ENCODE peak calls at places on chromosomes 4 and X, in nine cellular contexts. One of them, this sample, is unnamed.

GRCh38 chrX:72100824-72101351 is 30.8 kb downstream of the RTL5 start:
- DNase-seq in AG04450: no peak
- DNase-seq in coronary artery: no peak
- DNase-seq in left lung: peak; percentile 61
- DNase-seq in dorsolateral prefrontal cortex: no peak
- DNase-seq in psoas muscle: no peak
- DNase-seq in ovary: no peak
- DNase-seq in mammary epithelial cell: no peak
- DNase-seq in CD8-positive, alpha-beta memory T cell: peak; percentile 87
- DNase-seq in this sample: peak; percentile 58

GRCh38 chrX:53018627-53019026 is 30.0 kb upstream of the GPR173 start:
- DNase-seq in ovary: no peak
- DNase-seq in mammary epithelial cell: no peak
- DNase-seq in dorsolateral prefrontal cortex: no peak
- DNase-seq in CD8-positive, alpha-beta memory T cell: no peak
- DNase-seq in AG04450: no peak
- DNase-seq in coronary artery: no peak
- DNase-seq in left lung: no peak
- DNase-seq in psoas muscle: no peak
- DNase-seq in this sample: no peak

GRCh38 chrX:46837543-46838481 is 969 bp downstream of the RP2 start:
- DNase-seq in mammary epithelial cell: peak; percentile 59
- DNase-seq in psoas muscle: no peak
- DNase-seq in ovary: no peak
- DNase-seq in CD8-positive, alpha-beta memory T cell: peak; percentile 39
- DNase-seq in left lung: no peak
- DNase-seq in AG04450: no peak
- DNase-seq in dorsolateral prefrontal cortex: no peak
- DNase-seq in coronary artery: no peak
- DNase-seq in this sample: no peak

GRCh38 chrX:29478336-29479069 is 736.9 kb upstream of the MAGEB2 start:
- DNase-seq in dorsolateral prefrontal cortex: no peak
- DNase-seq in coronary artery: no peak
- DNase-seq in AG04450: no peak
- DNase-seq in CD8-positive, alpha-beta memory T cell: no peak
- DNase-seq in left lung: no peak
- DNase-seq in psoas muscle: no peak
- DNase-seq in ovary: no peak
- DNase-seq in mammary epithelial cell: peak; percentile 19
- DNase-seq in this sample: no peak

GRCh38 chrX:17500145-17500579 is 125.2 kb downstream of the NHS start:
- DNase-seq in CD8-positive, alpha-beta memory T cell: no peak
- DNase-seq in ovary: no peak
- DNase-seq in dorsolateral prefrontal cortex: no peak
- DNase-seq in coronary artery: no peak
- DNase-seq in mammary epithelial cell: peak; percentile 15
- DNase-seq in psoas muscle: no peak
- DNase-seq in AG04450: no peak
- DNase-seq in left lung: no peak
- DNase-seq in this sample: no peak

GRCh38 chr4:159358226-159358625 is 255.3 kb downstream of the RAPGEF2 start:
- DNase-seq in CD8-positive, alpha-beta memory T cell: no peak
- DNase-seq in dorsolateral prefrontal cortex: no peak
- DNase-seq in AG04450: peak; percentile 63
- DNase-seq in psoas muscle: no peak
- DNase-seq in ovary: no peak
- DNase-seq in coronary artery: no peak
- DNase-seq in mammary epithelial cell: peak; percentile 35
- DNase-seq in left lung: no peak
- DNase-seq in this sample: no peak

GRCh38 chr4:141922224-141922623 is 285.8 kb downstream of the IL15 start:
- DNase-seq in psoas muscle: no peak
- DNase-seq in dorsolateral prefrontal cortex: no peak
- DNase-seq in left lung: no peak
- DNase-seq in AG04450: no peak
- DNase-seq in CD8-positive, alpha-beta memory T cell: no peak
- DNase-seq in coronary artery: no peak
- DNase-seq in mammary epithelial cell: peak; percentile 43
- DNase-seq in ovary: no peak
- DNase-seq in this sample: no peak

GRCh38 chrX:111435469-111435868 is 23.5 kb upstream of the DCX start:
- DNase-seq in left lung: no peak
- DNase-seq in coronary artery: no peak
- DNase-seq in CD8-positive, alpha-beta memory T cell: no peak
- DNase-seq in ovary: no peak
- DNase-seq in dorsolateral prefrontal cortex: no peak
- DNase-seq in AG04450: no peak
- DNase-seq in mammary epithelial cell: no peak
- DNase-seq in psoas muscle: no peak
- DNase-seq in this sample: no peak

GRCh38 chr4:2936773-2937145 is 26.4 kb downstream of the NOP14 start:
- DNase-seq in mammary epithelial cell: peak; percentile 93
- DNase-seq in CD8-positive, alpha-beta memory T cell: peak; percentile 31
- DNase-seq in ovary: no peak
- DNase-seq in psoas muscle: no peak
- DNase-seq in AG04450: no peak
- DNase-seq in dorsolateral prefrontal cortex: no peak
- DNase-seq in coronary artery: peak; percentile 71
- DNase-seq in left lung: peak; percentile 29
- DNase-seq in this sample: no peak

GRCh38 chrX:15721911-15722310 is 16.2 kb upstream of the CA5B start:
- DNase-seq in ovary: no peak
- DNase-seq in mammary epithelial cell: no peak
- DNase-seq in AG04450: no peak
- DNase-seq in CD8-positive, alpha-beta memory T cell: no peak
- DNase-seq in left lung: no peak
- DNase-seq in psoas muscle: no peak
- DNase-seq in coronary artery: no peak
- DNase-seq in dorsolateral prefrontal cortex: no peak
- DNase-seq in this sample: no peak

GRCh38 chrX:18973527-18974192 is 10.3 kb downstream of the PHKA2 start:
- DNase-seq in psoas muscle: no peak
- DNase-seq in ovary: no peak
- DNase-seq in coronary artery: no peak
- DNase-seq in dorsolateral prefrontal cortex: peak; percentile 20
- DNase-seq in AG04450: no peak
- DNase-seq in left lung: no peak
- DNase-seq in mammary epithelial cell: no peak
- DNase-seq in CD8-positive, alpha-beta memory T cell: no peak
- DNase-seq in this sample: no peak

GRCh38 chrX:68570598-68570997 is 71.7 kb downstream of the YIPF6 start:
- DNase-seq in CD8-positive, alpha-beta memory T cell: no peak
- DNase-seq in coronary artery: no peak
- DNase-seq in ovary: no peak
- DNase-seq in mammary epithelial cell: peak; percentile 17
- DNase-seq in dorsolateral prefrontal cortex: no peak
- DNase-seq in AG04450: no peak
- DNase-seq in psoas muscle: no peak
- DNase-seq in left lung: no peak
- DNase-seq in this sample: no peak

GRCh38 chr4:42618018-42618417 is 38.9 kb downstream of the ATP8A1 start:
- DNase-seq in mammary epithelial cell: no peak
- DNase-seq in AG04450: no peak
- DNase-seq in dorsolateral prefrontal cortex: no peak
- DNase-seq in left lung: no peak
- DNase-seq in coronary artery: no peak
- DNase-seq in CD8-positive, alpha-beta memory T cell: no peak
- DNase-seq in psoas muscle: no peak
- DNase-seq in ovary: no peak
- DNase-seq in this sample: no peak

GRCh38 chr4:139176299-139177048 is 544 bp downstream of the ELF2 start:
- DNase-seq in CD8-positive, alpha-beta memory T cell: peak; percentile 70
- DNase-seq in coronary artery: peak; percentile 93
- DNase-seq in left lung: peak; percentile 91
- DNase-seq in AG04450: no peak
- DNase-seq in dorsolateral prefrontal cortex: peak; percentile 81
- DNase-seq in psoas muscle: peak; percentile 86
- DNase-seq in ovary: peak; percentile 76
- DNase-seq in mammary epithelial cell: peak; percentile 71
- DNase-seq in this sample: peak; percentile 93

GRCh38 chr4:54440394-54441223 is 211.5 kb downstream of the PDGFRA start:
- DNase-seq in mammary epithelial cell: peak; percentile 18
- DNase-seq in CD8-positive, alpha-beta memory T cell: no peak
- DNase-seq in coronary artery: no peak
- DNase-seq in ovary: no peak
- DNase-seq in psoas muscle: no peak
- DNase-seq in left lung: no peak
- DNase-seq in AG04450: no peak
- DNase-seq in dorsolateral prefrontal cortex: no peak
- DNase-seq in this sample: no peak

GRCh38 chrX:73577368-73577767 is 14.4 kb downstream of the CHIC1 start:
- DNase-seq in mammary epithelial cell: peak; percentile 82
- DNase-seq in psoas muscle: no peak
- DNase-seq in coronary artery: no peak
- DNase-seq in ovary: no peak
- DNase-seq in left lung: no peak
- DNase-seq in CD8-positive, alpha-beta memory T cell: no peak
- DNase-seq in AG04450: peak; percentile 29
- DNase-seq in dorsolateral prefrontal cortex: no peak
- DNase-seq in this sample: no peak

GRCh38 chrX:19990519-19991349 is at the start of gene BCLAF3:
- DNase-seq in ovary: peak; percentile 85
- DNase-seq in left lung: peak; percentile 89
- DNase-seq in dorsolateral prefrontal cortex: peak; percentile 84
- DNase-seq in mammary epithelial cell: peak; percentile 79
- DNase-seq in CD8-positive, alpha-beta memory T cell: peak; percentile 85
- DNase-seq in AG04450: peak; percentile 55
- DNase-seq in coronary artery: peak; percentile 90
- DNase-seq in psoas muscle: peak; percentile 90
- DNase-seq in this sample: peak; percentile 96
- H3K27ac ChIP-seq in ovary: peak within 1 kb of the TSS; percentile 54
- H3K27ac ChIP-seq in left lung: peak within 1 kb of the TSS; percentile 72
- H3K27ac ChIP-seq in dorsolateral prefrontal cortex: peak within 1 kb of the TSS; percentile 85
- H3K27ac ChIP-seq in mammary epithelial cell: peak within 1 kb of the TSS; percentile 16
- H3K27ac ChIP-seq in CD8-positive, alpha-beta memory T cell: peak within 1 kb of the TSS; percentile 47
- H3K27ac ChIP-seq in AG04450: no peak within 1 kb of the TSS
- H3K27ac ChIP-seq in coronary artery: peak within 1 kb of the TSS; percentile 91
- H3K27ac ChIP-seq in psoas muscle: peak within 1 kb of the TSS; percentile 83
- H3K27ac ChIP-seq in this sample: no peak within 1 kb of the TSS

DNA sequence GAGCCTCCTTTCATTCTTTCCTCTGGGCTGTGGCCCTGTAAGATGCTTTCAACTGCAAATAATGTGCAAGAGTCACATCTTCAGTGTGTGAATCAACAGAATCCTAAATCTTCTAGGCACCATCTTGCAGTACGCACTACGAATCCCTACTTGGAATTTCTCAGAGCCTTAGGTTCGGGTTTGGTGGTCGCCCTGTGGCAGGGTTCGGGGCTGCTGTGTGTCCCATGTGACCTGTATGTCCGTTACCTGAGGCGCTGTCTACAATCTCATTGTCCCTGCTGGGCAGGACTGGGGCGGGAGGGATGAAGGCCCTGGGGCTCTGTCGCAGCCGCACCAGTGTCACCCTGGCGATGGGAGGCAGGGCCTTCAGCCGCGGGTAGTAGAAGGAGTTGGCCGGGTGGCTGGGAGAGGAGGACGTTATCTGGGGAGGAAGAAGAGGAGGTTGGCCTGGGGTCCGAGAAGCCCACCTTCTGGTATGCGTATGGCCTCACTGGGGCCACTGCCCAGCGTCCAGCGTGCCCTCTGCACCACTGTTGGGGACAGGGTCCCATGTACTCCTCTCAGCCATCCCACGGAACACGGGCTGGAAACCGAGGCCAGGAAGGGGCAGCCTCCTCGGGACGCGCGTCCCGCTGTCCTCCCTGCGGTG is 2.1 kb downstream of the SPON2 start:
- DNase-seq in AG04450: no peak
- DNase-seq in psoas muscle: no peak
- DNase-seq in ovary: no peak
- DNase-seq in mammary epithelial cell: no peak
- DNase-seq in coronary artery: no peak
- DNase-seq in CD8-positive, alpha-beta memory T cell: no peak
- DNase-seq in left lung: no peak
- DNase-seq in dorsolateral prefrontal cortex: no peak
- DNase-seq in this sample: no peak
- H3K4me3 ChIP-seq in AG04450: peak overlapping the region; percentile 62
- H3K4me3 ChIP-seq in psoas muscle: no peak overlapping the region
- H3K4me3 ChIP-seq in ovary: no peak overlapping the region
- H3K4me3 ChIP-seq in mammary epithelial cell: no peak overlapping the region
- H3K4me3 ChIP-seq in coronary artery: no peak overlapping the region
- H3K4me3 ChIP-seq in CD8-positive, alpha-beta memory T cell: no peak overlapping the region
- H3K4me3 ChIP-seq in left lung: peak overlapping the region; percentile 24
- H3K4me3 ChIP-seq in dorsolateral prefrontal cortex: no peak overlapping the region
- H3K4me3 ChIP-seq in this sample: no peak overlapping the region

DNA sequence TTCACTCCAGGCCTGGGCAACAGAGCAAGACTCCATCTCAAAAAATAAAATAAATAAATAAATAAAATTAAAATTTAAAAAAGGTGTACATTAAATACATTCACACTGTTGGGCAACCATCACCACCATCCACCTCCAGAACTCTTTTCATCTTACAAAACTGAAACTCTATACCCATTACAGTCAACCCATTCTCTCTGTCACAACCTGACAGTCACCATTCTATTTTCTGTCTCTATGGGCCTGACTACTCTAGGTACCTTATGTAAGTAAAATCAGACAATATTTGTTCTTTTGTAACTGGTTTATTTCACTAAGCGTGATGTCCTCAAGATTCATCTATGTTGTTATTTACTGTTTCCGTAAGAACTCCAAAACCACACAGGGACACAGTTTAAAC is 59.6 kb downstream of the FRYL start:
- DNase-seq in dorsolateral prefrontal cortex: no peak
- DNase-seq in left lung: no peak
- DNase-seq in CD8-positive, alpha-beta memory T cell: no peak
- DNase-seq in AG04450: no peak
- DNase-seq in ovary: no peak
- DNase-seq in mammary epithelial cell: no peak
- DNase-seq in psoas muscle: no peak
- DNase-seq in coronary artery: no peak
- DNase-seq in this sample: no peak
- H3K27ac ChIP-seq in dorsolateral prefrontal cortex: no peak overlapping the region
- H3K27ac ChIP-seq in left lung: no peak overlapping the region
- H3K27ac ChIP-seq in CD8-positive, alpha-beta memory T cell: no peak overlapping the region
- H3K27ac ChIP-seq in AG04450: no peak overlapping the region
- H3K27ac ChIP-seq in ovary: no peak overlapping the region
- H3K27ac ChIP-seq in mammary epithelial cell: no peak overlapping the region
- H3K27ac ChIP-seq in psoas muscle: no peak overlapping the region
- H3K27ac ChIP-seq in coronary artery: no peak overlapping the region
- H3K27ac ChIP-seq in this sample: no peak overlapping the region

DNA sequence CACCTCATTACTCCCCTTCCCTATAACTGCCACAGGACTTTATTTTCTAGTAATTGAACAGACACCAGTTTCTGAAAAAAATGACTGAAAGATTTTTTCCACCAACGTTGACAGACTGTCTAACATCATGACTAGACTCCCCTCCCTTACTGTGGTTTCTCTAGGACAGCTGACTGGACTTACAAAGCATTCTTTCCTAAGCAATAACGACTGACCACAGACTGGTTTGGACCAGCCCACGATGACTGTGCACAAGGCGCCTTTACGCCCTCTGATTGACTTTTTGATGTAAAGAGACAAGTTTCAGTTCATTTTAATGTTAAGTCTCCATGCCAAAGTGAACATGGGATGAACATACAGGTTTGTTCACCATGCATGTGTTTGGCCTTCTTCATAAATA is 50.4 kb upstream of the UGT2B4 start:
- DNase-seq in left lung: no peak
- DNase-seq in mammary epithelial cell: peak; percentile 30
- DNase-seq in coronary artery: no peak
- DNase-seq in dorsolateral prefrontal cortex: no peak
- DNase-seq in psoas muscle: no peak
- DNase-seq in ovary: no peak
- DNase-seq in CD8-positive, alpha-beta memory T cell: no peak
- DNase-seq in AG04450: no peak
- DNase-seq in this sample: no peak
- H3K4me3 ChIP-seq in left lung: no peak overlapping the region
- H3K4me3 ChIP-seq in mammary epithelial cell: no peak overlapping the region
- H3K4me3 ChIP-seq in coronary artery: no peak overlapping the region
- H3K4me3 ChIP-seq in dorsolateral prefrontal cortex: no peak overlapping the region
- H3K4me3 ChIP-seq in psoas muscle: no peak overlapping the region
- H3K4me3 ChIP-seq in ovary: no peak overlapping the region
- H3K4me3 ChIP-seq in CD8-positive, alpha-beta memory T cell: no peak overlapping the region
- H3K4me3 ChIP-seq in AG04450: no peak overlapping the region
- H3K4me3 ChIP-seq in this sample: no peak overlapping the region